ENCODE peak calls at places on chromosomes 6 and 20, in four cellular contexts. B is heart left ventricle, N is astrocyte, Y is breast epithelium. P is an unnamed sample. For H3K4me1, the result is how much of the 10 kb centered on the place peaks cover.

GRCh38 chr6:125872259-125872921 is 81.6 kb downstream of the NCOA7 start:
- DNase-seq in Y (no peak), B (no peak), N (peak), P (no peak)

GRCh38 chr20:62241501-62241900 is 3.2 kb downstream of the OSBPL2 start:
- DNase-seq in Y (no peak), N (no peak), B (no peak), P (no peak)

GRCh38 chr6:147699637-147700036 is 191.1 kb downstream of the SAMD5 start:
- DNase-seq in Y (no peak), B (no peak), N (peak), P (no peak)

GRCh38 chr20:10242166-10242565 is 23.5 kb downstream of the SNAP25 start:
- DNase-seq in Y (no peak), B (no peak), N (no peak), P (no peak)

GRCh38 chr6:4209201-4209600 is 73.8 kb upstream of the ECI2 start:
- DNase-seq in Y (no peak), N (no peak), B (no peak), P (no peak)

GRCh38 chr20:50921055-50921454 is 10.2 kb downstream of the ADNP start:
- DNase-seq in N (no peak), Y (no peak), B (no peak), P (no peak)

GRCh38 chr20:19460386-19460785 is 247.9 kb downstream of the SLC24A3 start:
- DNase-seq in N (peak), B (no peak), Y (no peak), P (no peak)

GRCh38 chr6:56742122-56742791 is 99.6 kb upstream of the DST start:
- DNase-seq in B (no peak), Y (no peak), N (no peak), P (no peak)

GRCh38 chr6:73985891-73986290 is 289.9 kb downstream of the CD109 start:
- DNase-seq in B (no peak), Y (no peak), N (peak), P (no peak)

GRCh38 chr6:139239137-139239536 is 52.7 kb downstream of the TXLNB start:
- DNase-seq in N (no peak), Y (no peak), B (no peak), P (no peak)

GRCh38 chr6:138234363-138234762 is 16.1 kb upstream of the PBOV1 start:
- DNase-seq in Y (no peak), B (no peak), N (peak), P (no peak)

GRCh38 chr20:2576317-2576727 is 39.9 kb downstream of the TMC2 start:
- DNase-seq in B (no peak), N (no peak), Y (no peak), P (no peak)

GRCh38 chr20:41145821-41146620 is 8.7 kb downstream of the PLCG1 start:
- DNase-seq in Y (no peak), B (peak), N (no peak), P (peak)

GRCh38 chr6:28349892-28350737 is at the start of gene ZKSCAN3:
- DNase-seq in Y (peak), N (peak), B (peak), P (peak)

GRCh38 chr6:33010356-33010755 is 965 bp upstream of the HLA-DOA start:
- DNase-seq in Y (no peak), N (no peak), B (no peak), P (no peak)

GRCh38 chr6:132811276-132811675 is 3.1 kb upstream of the RPS12 start:
- DNase-seq in Y (no peak), B (no peak), N (no peak), P (no peak)

GRCh38 chr20:24147479-24147878 is 158.9 kb upstream of the GGTLC1 start:
- DNase-seq in Y (no peak), B (no peak), N (no peak), P (no peak)

GRCh38 chr20:46343358-46344357 is 35.4 kb upstream of the CDH22 start:
- DNase-seq in N (no peak), Y (no peak), B (no peak), P (no peak)

GRCh38 chr6:4402477-4402976 is 267.2 kb upstream of the ECI2 start:
- DNase-seq in Y (no peak), B (peak), N (peak), P (peak)

GRCh38 chr6:26156105-26156849 is 69.0 kb downstream of the HFE start:
- DNase-seq in Y (peak), N (peak), B (peak), P (peak)

GRCh38 chr20:53492212-53492611 is 101.4 kb downstream of the ZNF217 start:
- DNase-seq in B (no peak), N (no peak), Y (no peak), P (no peak)

GRCh38 chr6:18415671-18416340 is 28.7 kb downstream of the RNF144B start:
- DNase-seq in N (peak), B (no peak), Y (no peak), P (no peak)

GRCh38 chr6:148166339-148166949 is 176.2 kb upstream of the SASH1 start:
- DNase-seq in Y (no peak), B (no peak), N (peak), P (no peak)

GRCh38 chr20:9635756-9636155 is 121.4 kb downstream of the LAMP5 start:
- DNase-seq in N (no peak), B (no peak), Y (no peak), P (no peak)

GRCh38 chr6:85620308-85620707 is 22.4 kb downstream of the SYNCRIP start:
- DNase-seq in Y (no peak), B (no peak), N (peak), P (no peak)

GRCh38 chr6:43496370-43497128 is 13.6 kb downstream of the LRRC73 start:
- DNase-seq in N (peak), B (no peak), Y (no peak), P (no peak)

GRCh38 chr6:39927159-39927558 is 7.1 kb downstream of the MOCS1 start:
- DNase-seq in Y (no peak), B (no peak), N (peak), P (no peak)

GRCh38 chr6:43541774-43542471 is 25.0 kb downstream of the POLR1C start:
- DNase-seq in B (no peak), N (no peak), Y (no peak), P (no peak)

GRCh38 chr6:501891-502601 is 110.5 kb downstream of the IRF4 start:
- DNase-seq in N (no peak), B (no peak), Y (no peak), P (no peak)

GRCh38 chr6:41523957-41524633 is 22.1 kb upstream of the FOXP4 start:
- DNase-seq in N (no peak), B (no peak), Y (no peak), P (no peak)

GRCh38 chr6:44261581-44261980 is 3.8 kb downstream of the NFKBIE start:
- DNase-seq in B (peak), Y (no peak), N (no peak), P (no peak)

GRCh38 chr6:139659196-139659595 is 284.7 kb upstream of the CITED2 start:
- DNase-seq in B (no peak), Y (no peak), N (no peak), P (no peak)

GRCh38 chr6:166258854-166259276 is 49.3 kb downstream of the PRR18 start:
- DNase-seq in B (peak), Y (no peak), N (no peak), P (no peak)

GRCh38 chr6:19892250-19892649 is 55.1 kb downstream of the ID4 start:
- DNase-seq in N (no peak), B (no peak), Y (peak), P (no peak)

GRCh38 chr6:135506270-135506997 is 8.9 kb upstream of the AHI1 start:
- DNase-seq in N (peak), Y (no peak), B (no peak), P (no peak)
- TF ChIP-seq CTCF in N (peak), Y (peak), B (peak), P (peak)

GRCh38 chr6:105561501-105561900 is 158.6 kb upstream of the PREP start:
- DNase-seq in Y (no peak), B (no peak), N (no peak), P (no peak)

GRCh38 chr6:105562027-105562426 is 159.1 kb upstream of the PREP start:
- DNase-seq in N (no peak), Y (no peak), B (no peak), P (no peak)

GRCh38 chr6:105567140-105567539 is 164.3 kb upstream of the PREP start:
- DNase-seq in Y (no peak), B (no peak), N (no peak), P (no peak)

GRCh38 chr6:105566503-105566902 is 163.6 kb upstream of the PREP start:
- DNase-seq in B (no peak), Y (no peak), N (no peak), P (no peak)

GRCh38 chr6:105564503-105564902 is 161.6 kb upstream of the PREP start:
- DNase-seq in N (no peak), B (no peak), Y (no peak), P (no peak)
- H3K4me1 ChIP-seq in N (under half), B (under half), Y (under half), P (under half)

DNA sequence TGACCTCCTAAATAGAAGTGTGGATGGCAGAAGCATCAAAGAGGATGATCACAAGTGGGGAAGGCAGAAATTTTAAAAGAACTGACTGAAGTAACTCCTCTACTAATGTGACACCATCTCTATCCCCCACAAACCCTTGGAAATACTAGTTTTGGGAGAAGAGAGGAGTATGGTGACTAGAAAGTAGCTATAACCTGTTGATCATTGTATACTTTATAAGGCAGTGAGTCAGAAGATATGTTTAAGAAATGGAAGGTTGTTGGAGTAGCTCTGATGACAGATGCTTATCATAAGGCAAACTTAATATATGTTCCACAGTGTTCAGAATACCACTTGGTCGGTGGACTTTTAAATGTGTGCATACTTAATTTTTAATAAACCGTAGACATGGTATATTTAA is 116.6 kb downstream of the ZFAND3 start:
- DNase-seq in N (no peak), B (no peak), Y (no peak), P (no peak)
- H3K27ac ChIP-seq in N (no peak), B (no peak), Y (no peak), P (no peak)

DNA sequence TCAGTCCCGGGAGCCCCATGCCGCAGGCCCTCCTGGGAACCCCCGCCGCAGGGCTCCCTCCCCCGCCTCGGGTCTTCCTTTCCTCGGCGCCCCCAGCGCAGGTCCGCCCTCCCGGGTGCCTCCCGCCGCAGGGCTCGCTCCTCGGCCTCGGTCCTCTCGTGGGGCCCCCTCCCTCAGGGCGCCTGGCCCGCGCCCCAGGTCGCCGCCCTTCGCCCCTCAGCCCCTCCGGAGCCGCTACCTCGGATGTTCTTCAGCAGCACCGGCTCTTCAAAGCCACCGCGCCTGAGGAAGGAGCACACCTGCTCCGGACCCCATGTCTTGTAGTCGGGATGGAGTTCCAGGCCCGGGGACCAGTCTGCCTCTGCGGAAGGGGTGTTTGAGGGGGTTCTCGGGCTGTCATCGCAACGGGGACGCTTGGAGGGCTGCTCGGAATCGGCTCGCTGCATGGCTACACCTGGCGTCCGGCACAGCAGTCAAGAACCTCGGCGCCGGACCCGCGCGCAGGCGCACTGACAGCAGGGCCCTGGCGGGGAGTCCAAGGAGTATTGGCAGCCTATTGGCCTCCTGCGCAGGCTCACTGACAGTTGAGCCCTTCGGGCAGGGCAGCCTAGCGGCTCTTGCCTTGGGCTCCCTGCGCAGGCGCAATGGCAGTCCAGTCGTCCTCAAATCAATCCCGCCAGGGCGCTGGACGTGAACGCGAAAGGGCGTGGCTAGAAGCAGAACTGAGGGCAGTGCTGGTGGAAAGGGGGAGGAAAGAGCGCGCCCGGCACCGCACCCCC is at the start of gene SAMHD1:
- DNase-seq in N (peak), B (peak), Y (peak), P (peak)
- TF ChIP-seq CTCF in N (no peak), B (no peak), Y (peak), P (peak)

GRCh38 chr6:111602481-111603404 is 2.9 kb downstream of the TRAF3IP2 start:
- DNase-seq in Y (no peak), N (peak), B (peak), P (peak)
- H3K4me1 ChIP-seq in Y (under half), N (under half), B (half or more), P (half or more)

DNA sequence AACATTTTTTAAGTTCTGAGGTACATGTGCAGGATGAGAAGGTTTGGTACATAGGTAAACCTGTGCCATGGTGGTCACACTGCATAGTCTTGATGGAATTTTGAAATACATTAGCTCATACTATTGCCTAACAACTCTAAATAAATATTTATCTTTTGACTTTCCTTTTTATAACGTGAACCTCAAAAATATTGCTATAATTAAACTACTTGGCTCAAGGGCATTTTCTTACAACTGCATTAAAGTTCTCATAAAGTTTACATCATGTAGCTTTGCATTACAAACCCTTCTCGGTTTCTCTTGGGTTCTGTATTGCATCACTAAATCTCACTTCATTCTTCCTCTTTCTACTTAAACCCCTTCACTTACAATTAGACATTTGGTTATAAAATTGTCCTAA is 636.0 kb upstream of the PTCHD4 start:
- DNase-seq in N (no peak), B (no peak), Y (no peak), P (no peak)
- H3K27ac ChIP-seq in N (no peak), B (no peak), Y (no peak), P (no peak)

DNA sequence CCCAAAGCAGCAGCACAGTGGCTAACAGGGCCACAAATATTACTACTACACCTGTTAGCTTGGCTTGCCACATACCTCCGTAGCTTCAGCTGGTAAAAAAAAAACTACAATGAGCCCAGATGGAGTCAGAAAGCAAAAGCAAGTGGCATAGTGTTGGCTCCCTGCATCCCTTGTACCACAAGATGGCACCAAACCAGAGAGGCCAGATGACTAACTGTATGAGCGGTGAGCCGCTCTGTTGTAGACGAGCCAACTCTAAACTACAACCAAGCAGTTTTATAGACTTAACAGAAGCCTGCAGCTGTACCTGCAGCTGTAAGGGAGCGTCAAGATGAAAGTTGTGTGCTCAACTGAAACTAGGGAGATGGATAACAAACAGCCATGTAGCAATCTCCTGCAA is 84.5 kb upstream of the MCHR2 start:
- DNase-seq in B (no peak), N (peak), Y (no peak), P (no peak)
- TF ChIP-seq CTCF in B (no peak), N (peak), Y (no peak), P (no peak)